ENCODE peak calls at places on chromosome 9, in eight cellular contexts. V is MM.1S, T is astrocyte, X is H9, H is PC-9, S is A549, K is IMR-90, A is HCT116. M is an unnamed sample.

GRCh38 chr9:12878342-12878978 is 103.6 kb downstream of the LURAP1L start:
- DNase-seq in X (no peak), K (peak; percentile 47), S (no peak), A (no peak), H (peak; percentile 52), T (no peak), V (no peak), M (no peak)

GRCh38 chr9:37371565-37372464 is 50.7 kb upstream of the GRHPR start:
- DNase-seq in S (no peak), A (no peak), T (peak; percentile 68), X (no peak), H (no peak), K (peak; percentile 58), V (no peak), M (no peak)

GRCh38 chr9:31445357-31445756 is 939.1 kb upstream of the ACO1 start:
- DNase-seq in X (no peak), K (no peak), V (no peak), S (no peak), H (no peak), A (no peak), T (no peak), M (no peak)

GRCh38 chr9:73906671-73907070 is 590.5 kb upstream of the RORB start:
- DNase-seq in X (no peak), S (no peak), A (no peak), K (no peak), H (no peak), V (no peak), T (no peak), M (no peak)

GRCh38 chr9:4680178-4680535 is 788 bp downstream of the CDC37L1 start:
- DNase-seq in S (no peak), K (no peak), X (no peak), A (no peak), V (peak; percentile 12), T (no peak), H (no peak), M (no peak)

GRCh38 chr9:95005276-95006141 is 279.0 kb downstream of the AOPEP start:
- DNase-seq in X (no peak), S (no peak), T (no peak), K (no peak), V (no peak), A (no peak), H (no peak), M (peak; percentile 28)

GRCh38 chr9:70924380-70924779 is 197.0 kb downstream of the TRPM3 start:
- DNase-seq in X (no peak), A (no peak), T (peak; percentile 92), K (peak; percentile 65), S (no peak), H (no peak), V (no peak), M (no peak)

GRCh38 chr9:135224921-135225541 is 137.6 kb downstream of the OLFM1 start:
- DNase-seq in A (no peak), T (no peak), V (no peak), K (no peak), S (no peak), H (no peak), X (no peak), M (peak; percentile 77)

GRCh38 chr9:136542246-136543041 is 3.4 kb downstream of the NOTCH1 start:
- DNase-seq in T (no peak), V (no peak), A (no peak), H (no peak), S (no peak), X (no peak), K (no peak), M (peak; percentile 94)

GRCh38 chr9:85943757-85944430 is 2.9 kb downstream of the NAA35 start:
- DNase-seq in H (no peak), V (no peak), X (no peak), T (no peak), A (no peak), S (no peak), K (no peak), M (no peak)
- H3K4me2 ChIP-seq in H (peak overlapping the region; percentile 100), V (no peak overlapping the region), X (no peak overlapping the region), T (peak overlapping the region; percentile 90), A (no peak overlapping the region), S (no peak overlapping the region), K (no peak overlapping the region), M (no peak overlapping the region)

GRCh38 chr9:97747201-97747965 is 50.2 kb upstream of the XPA start:
- DNase-seq in H (peak; percentile 46), K (no peak), S (no peak), T (no peak), V (no peak), X (no peak), A (no peak), M (peak; percentile 88)
- H3K4me2 ChIP-seq in H (peak overlapping the region; percentile 15), K (no peak overlapping the region), S (peak overlapping the region; percentile 50), T (no peak overlapping the region), V (no peak overlapping the region), X (no peak overlapping the region), A (no peak overlapping the region), M (peak overlapping the region; percentile 55)

DNA sequence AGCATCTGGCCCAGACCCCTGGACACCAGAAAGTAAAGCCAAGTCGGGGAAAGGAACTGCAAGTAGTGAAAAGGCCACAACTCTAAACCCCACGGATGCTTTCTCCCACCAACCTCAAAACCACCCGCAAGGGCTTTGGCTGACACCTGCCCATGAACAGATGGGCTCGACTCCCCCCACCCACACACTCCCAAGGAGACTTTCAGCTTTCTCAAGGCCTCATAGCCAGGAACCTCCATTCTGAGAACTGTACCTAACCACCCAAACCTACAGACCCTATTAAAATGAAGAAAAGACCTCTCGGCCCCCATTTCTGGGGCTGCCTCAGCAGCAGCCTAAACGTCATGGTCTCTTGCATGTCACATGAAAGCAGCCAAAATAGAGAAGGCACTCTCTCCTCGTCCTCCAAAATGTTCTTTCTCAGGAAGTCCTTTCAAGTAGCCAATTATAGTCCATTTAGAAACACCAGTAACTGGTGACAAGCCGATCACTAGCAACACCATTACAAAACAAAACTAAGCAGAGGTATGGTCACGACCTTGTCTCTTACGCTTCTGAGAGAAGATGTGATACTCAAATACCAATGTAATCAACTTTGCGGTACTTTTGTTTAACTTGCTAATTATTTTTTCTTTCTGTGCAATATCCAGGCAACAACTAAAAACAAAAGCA is 2.9 kb downstream of the B4GALT1 start:
- DNase-seq in K (no peak), A (no peak), V (no peak), X (no peak), T (no peak), S (no peak), H (no peak), M (no peak)
- H3K4me2 ChIP-seq in K (peak overlapping the region; percentile 58), A (no peak overlapping the region), V (peak overlapping the region; percentile 18), X (no peak overlapping the region), T (peak overlapping the region; percentile 94), S (peak overlapping the region; percentile 87), H (peak overlapping the region; percentile 94), M (no peak overlapping the region)

DNA sequence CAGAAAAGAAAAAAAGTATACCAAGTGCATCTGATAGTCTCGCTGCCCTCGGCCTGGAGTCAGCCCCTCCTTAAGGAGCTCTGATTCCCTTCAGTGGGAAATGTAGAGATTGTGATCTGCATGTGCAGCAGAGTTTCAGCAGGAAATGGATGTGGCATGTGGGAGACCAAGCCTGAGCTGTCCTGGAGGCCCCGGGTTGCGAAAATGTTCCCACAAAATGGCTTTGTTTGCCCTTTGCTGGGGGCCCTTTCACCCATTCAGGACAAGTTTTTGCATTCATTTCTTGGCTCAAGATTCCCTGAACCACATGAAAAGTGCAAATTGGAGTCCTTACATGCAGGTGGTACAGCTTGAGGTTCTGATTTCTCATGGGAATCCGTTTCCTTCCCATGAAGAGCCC is 230.9 kb downstream of the GADD45G start:
- DNase-seq in V (no peak), K (no peak), H (no peak), A (no peak), S (no peak), T (no peak), X (no peak), M (no peak)
- H3K4me2 ChIP-seq in V (no peak overlapping the region), K (no peak overlapping the region), H (no peak overlapping the region), A (no peak overlapping the region), S (no peak overlapping the region), T (no peak overlapping the region), X (no peak overlapping the region), M (no peak overlapping the region)

GRCh38 chr9:35464056-35465025 is 25.6 kb upstream of the RUSC2 start:
- DNase-seq in A (no peak), H (no peak), X (no peak), T (no peak), K (peak; percentile 26), V (no peak), S (no peak), M (no peak)
- H3K4me2 ChIP-seq in A (no peak overlapping the region), H (no peak overlapping the region), X (no peak overlapping the region), T (no peak overlapping the region), K (no peak overlapping the region), V (no peak overlapping the region), S (peak overlapping the region; percentile 54), M (no peak overlapping the region)

GRCh38 chr9:132698989-132699388 is 28.7 kb downstream of the GTF3C4 start:
- DNase-seq in S (no peak), H (no peak), V (no peak), X (no peak), A (no peak), T (no peak), K (no peak), M (no peak)
- H3K4me2 ChIP-seq in S (no peak overlapping the region), H (no peak overlapping the region), V (no peak overlapping the region), X (no peak overlapping the region), A (no peak overlapping the region), T (no peak overlapping the region), K (no peak overlapping the region), M (no peak overlapping the region)

GRCh38 chr9:111037744-111038335 is 430 bp downstream of the LPAR1 start:
- DNase-seq in A (peak; percentile 3), T (peak; percentile 16), S (no peak), K (peak; percentile 27), X (peak; percentile 62), H (no peak), V (peak; percentile 36), M (peak; percentile 92)
- H3K4me2 ChIP-seq in A (peak overlapping the region; percentile 97), T (peak overlapping the region; percentile 87), S (peak overlapping the region; percentile 77), K (peak overlapping the region; percentile 94), X (peak overlapping the region; percentile 74), H (peak overlapping the region; percentile 96), V (peak overlapping the region; percentile 68), M (peak overlapping the region; percentile 86)

M was measured in neural progenitor cell.